ENCODE peak calls at places on chromosomes 12 and 14, in four cellular contexts. L is HepG2, Y is Peyer's patch, C is endothelial cell of umbilical vein. E is an unnamed sample. For H3K27me3, the result is how much of the 10 kb centered on the place peaks cover.

GRCh38 chr12:95993907-95994306 is 2.2 kb downstream of the HAL start:
- DNase-seq in C (no peak), L (no peak), Y (no peak), E (no peak)

GRCh38 chr12:105860556-105861207 is 278.1 kb downstream of the NUAK1 start:
- DNase-seq in Y (no peak), C (no peak), L (peak), E (no peak)

GRCh38 chr12:90407841-90408240 is 547.1 kb downstream of the CCER1 start:
- DNase-seq in Y (no peak), C (peak), L (no peak), E (no peak)

GRCh38 chr12:4270016-4270669 is 3.4 kb upstream of the CCND2 start:
- DNase-seq in Y (no peak), L (no peak), C (no peak), E (no peak)

GRCh38 chr12:62379723-62380045 is 86.9 kb upstream of the MON2 start:
- DNase-seq in L (no peak), C (no peak), Y (no peak), E (no peak)

GRCh38 chr14:41668346-41668745 is 61.7 kb downstream of the LRFN5 start:
- DNase-seq in C (no peak), Y (no peak), L (no peak), E (no peak)

GRCh38 chr12:76400136-76400535 is 51.9 kb upstream of the BBS10 start:
- DNase-seq in L (no peak), Y (no peak), C (no peak), E (no peak)

GRCh38 chr12:53324779-53325538 is 3.5 kb upstream of the AAAS start:
- DNase-seq in L (peak), Y (peak), C (peak), E (peak)

GRCh38 chr14:70670992-70671651 is 29.4 kb downstream of the TTC9 start:
- DNase-seq in Y (no peak), L (no peak), C (no peak), E (no peak)

GRCh38 chr12:2679816-2680675 is 114.7 kb upstream of the FKBP4 start:
- DNase-seq in L (no peak), Y (no peak), C (no peak), E (peak)

GRCh38 chr12:2677142-2677880 is 117.5 kb upstream of the FKBP4 start:
- DNase-seq in C (no peak), Y (no peak), L (no peak), E (peak)

GRCh38 chr12:2679068-2679815 is 115.5 kb upstream of the FKBP4 start:
- DNase-seq in C (no peak), Y (no peak), L (no peak), E (peak)

GRCh38 chr12:2680676-2681039 is 114.1 kb upstream of the FKBP4 start:
- DNase-seq in Y (no peak), C (no peak), L (no peak), E (no peak)

GRCh38 chr12:2678416-2678815 is 116.4 kb upstream of the FKBP4 start:
- DNase-seq in L (no peak), C (no peak), Y (no peak), E (no peak)
- H3K27me3 ChIP-seq in L (under half), C (under half), Y (under half), E (under half)

GRCh38 chr12:131372706-131373195 is 338.1 kb upstream of the SFSWAP start:
- DNase-seq in C (no peak), L (no peak), Y (no peak), E (no peak)

GRCh38 chr12:131370791-131371579 is 339.9 kb upstream of the SFSWAP start:
- DNase-seq in C (no peak), Y (no peak), L (no peak), E (no peak)

GRCh38 chr12:131370321-131370720 is 340.6 kb upstream of the SFSWAP start:
- DNase-seq in C (no peak), L (no peak), Y (no peak), E (no peak)

GRCh38 chr12:131369094-131369845 is 341.6 kb upstream of the SFSWAP start:
- DNase-seq in Y (peak), L (no peak), C (no peak), E (no peak)

DNA sequence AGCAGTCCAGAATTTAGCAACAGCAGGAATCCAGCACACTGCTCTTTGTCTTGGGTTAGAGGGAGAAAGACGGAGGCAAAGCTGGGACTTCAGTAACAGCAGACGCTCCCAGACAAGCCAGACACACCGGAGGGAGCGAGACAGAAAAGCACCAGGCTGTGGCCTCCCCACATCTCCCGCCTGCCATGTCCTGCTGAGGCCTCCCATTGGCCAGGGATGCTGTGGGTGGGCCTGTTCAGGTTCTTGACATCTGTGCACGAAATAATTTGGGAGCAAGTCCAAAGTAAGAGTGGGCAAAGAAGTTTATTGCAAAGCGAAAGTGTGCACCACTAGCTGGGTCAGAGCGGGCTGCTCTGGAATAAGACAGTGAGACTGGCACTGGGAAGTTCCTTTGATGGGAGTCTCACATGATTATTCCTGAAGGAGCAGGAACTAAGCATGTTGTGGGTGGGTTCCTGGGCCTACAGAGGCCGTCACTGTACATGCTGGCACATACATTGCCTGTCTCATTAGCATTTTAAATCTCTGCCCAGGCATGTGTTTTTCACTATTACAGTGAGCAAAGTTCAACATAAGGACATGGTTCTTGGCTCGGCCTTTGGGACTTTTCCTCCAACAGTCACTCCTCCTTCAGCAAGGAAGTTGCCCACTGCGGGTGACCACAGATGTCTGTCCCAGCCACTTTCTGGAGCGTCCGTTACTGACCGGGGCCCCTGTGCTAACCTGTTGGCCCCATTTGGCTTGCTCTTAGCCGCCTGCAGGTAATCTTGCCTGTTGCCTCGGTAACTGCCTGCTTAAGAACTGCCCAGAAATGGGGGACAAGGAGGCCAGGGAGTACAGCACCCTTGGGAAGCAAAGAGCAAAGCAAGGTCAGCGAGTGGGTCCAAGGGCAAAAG is 339.1 kb upstream of the SFSWAP start:
- DNase-seq in L (no peak), Y (no peak), C (no peak), E (no peak)
- H3K4me3 ChIP-seq in L (no peak), Y (no peak), C (no peak), E (no peak)

GRCh38 chr12:402127-402456 is 648 bp downstream of the CCDC77 start:
- DNase-seq in C (peak), Y (no peak), L (peak), E (no peak)
- TF ChIP-seq CTCF in C (peak), Y (no peak), L (peak), E (peak)

GRCh38 chr12:115758886-115759620 is 518.4 kb downstream of the MED13L start:
- DNase-seq in C (no peak), L (no peak), Y (no peak), E (no peak)
- H3K27me3 ChIP-seq in C (under half), L (under half), Y (under half), E (under half)

GRCh38 chr14:92517761-92518160 is 4.2 kb downstream of the RIN3 start:
- DNase-seq in C (no peak), L (no peak), Y (no peak), E (no peak)
- H3K4me3 ChIP-seq in C (no peak), L (no peak), Y (no peak), E (no peak)

DNA sequence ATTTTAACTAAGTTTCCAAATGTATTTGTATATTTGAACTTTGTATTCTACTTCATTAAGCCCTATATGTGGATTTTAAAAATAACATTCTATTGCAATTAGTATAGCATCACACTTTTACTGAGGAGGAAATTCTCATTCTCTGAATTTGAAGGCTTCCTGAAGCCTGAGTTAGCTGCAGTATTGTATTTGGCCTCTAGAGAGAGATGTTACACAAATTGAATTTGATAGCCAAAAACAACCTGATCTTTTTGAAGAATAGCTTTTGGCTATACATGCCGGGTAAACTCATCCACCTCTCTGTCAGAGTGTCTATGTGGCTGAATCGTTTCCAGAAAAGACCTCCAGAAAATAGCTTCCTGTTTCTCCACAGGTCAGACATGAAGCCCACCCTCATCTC is 316.5 kb upstream of the OR4E1 start:
- DNase-seq in Y (no peak), C (peak), L (no peak), E (no peak)
- TF ChIP-seq CTCF in Y (no peak), C (peak), L (peak), E (no peak)

GRCh38 chr12:45605624-45606023 is 123.9 kb upstream of the ARID2 start:
- DNase-seq in L (no peak), C (no peak), Y (no peak), E (no peak)
- H3K27me3 ChIP-seq in L (under half), C (under half), Y (under half), E (under half)

GRCh38 chr12:58915634-58916033 is 4.7 kb downstream of the LRIG3 start:
- DNase-seq in L (no peak), Y (no peak), C (peak), E (peak)

GRCh38 chr12:58916153-58916709 is 4.1 kb downstream of the LRIG3 start:
- DNase-seq in C (no peak), Y (no peak), L (no peak), E (no peak)

GRCh38 chr12:58917699-58918334 is 2.5 kb downstream of the LRIG3 start:
- DNase-seq in L (no peak), C (peak), Y (no peak), E (no peak)

GRCh38 chr12:58916891-58917570 is 3.3 kb downstream of the LRIG3 start:
- DNase-seq in C (peak), Y (no peak), L (no peak), E (peak)

GRCh38 chr12:58914457-58914856 is 5.8 kb downstream of the LRIG3 start:
- DNase-seq in L (no peak), C (peak), Y (no peak), E (no peak)
- H3K4me3 ChIP-seq in L (no peak), C (no peak), Y (no peak), E (no peak)